ENCODE peak calls at places on chromosomes 11 and 22, in eight cellular contexts. One of them, this sample, is unnamed.
A peak's percentile ranks its signal among the peaks of the same experiment; 100 is the strongest.

GRCh38 chr11:71330349-71330748 is 78.0 kb upstream of the SHANK2 start:
- DNase-seq in dorsolateral prefrontal cortex: no peak
- DNase-seq in neural progenitor cell: no peak
- DNase-seq in EL: no peak
- DNase-seq in left cardiac atrium: no peak
- DNase-seq in substantia nigra: no peak
- DNase-seq in stimulated activated CD4-positive, alpha-beta T cell treated with anti-CD3 and anti-CD28 coated beads, Interleukin-12 subunit alpha, Interleukin-12 subunit beta, amount 100 ng/mL, for 4 hours: no peak
- DNase-seq in iPS-NIHi11: no peak
- DNase-seq in this sample: no peak

GRCh38 chr11:79413258-79413657 is 27.6 kb downstream of the TENM4 start:
- DNase-seq in dorsolateral prefrontal cortex: peak; percentile 52
- DNase-seq in neural progenitor cell: peak; percentile 68
- DNase-seq in EL: peak; percentile 81
- DNase-seq in left cardiac atrium: peak; percentile 79
- DNase-seq in substantia nigra: peak; percentile 18
- DNase-seq in stimulated activated CD4-positive, alpha-beta T cell treated with anti-CD3 and anti-CD28 coated beads, Interleukin-12 subunit alpha, Interleukin-12 subunit beta, amount 100 ng/mL, for 4 hours: no peak
- DNase-seq in iPS-NIHi11: peak; percentile 67
- DNase-seq in this sample: no peak

GRCh38 chr11:10622957-10623787 is 54.7 kb upstream of the LYVE1 start:
- DNase-seq in dorsolateral prefrontal cortex: no peak
- DNase-seq in neural progenitor cell: no peak
- DNase-seq in EL: no peak
- DNase-seq in left cardiac atrium: peak; percentile 37
- DNase-seq in substantia nigra: no peak
- DNase-seq in stimulated activated CD4-positive, alpha-beta T cell treated with anti-CD3 and anti-CD28 coated beads, Interleukin-12 subunit alpha, Interleukin-12 subunit beta, amount 100 ng/mL, for 4 hours: no peak
- DNase-seq in iPS-NIHi11: no peak
- DNase-seq in this sample: peak; percentile 19

GRCh38 chr11:65891180-65892136 is 985 bp downstream of the CCDC85B start:
- DNase-seq in dorsolateral prefrontal cortex: no peak
- DNase-seq in neural progenitor cell: peak; percentile 79
- DNase-seq in EL: peak; percentile 81
- DNase-seq in left cardiac atrium: peak; percentile 82
- DNase-seq in substantia nigra: no peak
- DNase-seq in stimulated activated CD4-positive, alpha-beta T cell treated with anti-CD3 and anti-CD28 coated beads, Interleukin-12 subunit alpha, Interleukin-12 subunit beta, amount 100 ng/mL, for 4 hours: peak; percentile 38
- DNase-seq in iPS-NIHi11: peak; percentile 57
- DNase-seq in this sample: peak; percentile 67

GRCh38 chr11:67644472-67645418 is 5.2 kb upstream of the TBX10 start:
- DNase-seq in dorsolateral prefrontal cortex: no peak
- DNase-seq in neural progenitor cell: no peak
- DNase-seq in EL: no peak
- DNase-seq in left cardiac atrium: peak; percentile 18
- DNase-seq in substantia nigra: no peak
- DNase-seq in stimulated activated CD4-positive, alpha-beta T cell treated with anti-CD3 and anti-CD28 coated beads, Interleukin-12 subunit alpha, Interleukin-12 subunit beta, amount 100 ng/mL, for 4 hours: no peak
- DNase-seq in iPS-NIHi11: peak; percentile 56
- DNase-seq in this sample: no peak

GRCh38 chr11:10114593-10115404 is 179.2 kb downstream of the SBF2 start:
- DNase-seq in dorsolateral prefrontal cortex: no peak
- DNase-seq in neural progenitor cell: no peak
- DNase-seq in EL: peak; percentile 53
- DNase-seq in left cardiac atrium: no peak
- DNase-seq in substantia nigra: no peak
- DNase-seq in stimulated activated CD4-positive, alpha-beta T cell treated with anti-CD3 and anti-CD28 coated beads, Interleukin-12 subunit alpha, Interleukin-12 subunit beta, amount 100 ng/mL, for 4 hours: no peak
- DNase-seq in iPS-NIHi11: no peak
- DNase-seq in this sample: no peak

GRCh38 chr11:64450168-64450560 is 91.2 kb downstream of the RPS6KA4 start:
- DNase-seq in dorsolateral prefrontal cortex: no peak
- DNase-seq in neural progenitor cell: no peak
- DNase-seq in EL: no peak
- DNase-seq in left cardiac atrium: no peak
- DNase-seq in substantia nigra: no peak
- DNase-seq in stimulated activated CD4-positive, alpha-beta T cell treated with anti-CD3 and anti-CD28 coated beads, Interleukin-12 subunit alpha, Interleukin-12 subunit beta, amount 100 ng/mL, for 4 hours: no peak
- DNase-seq in iPS-NIHi11: no peak
- DNase-seq in this sample: no peak

GRCh38 chr11:93221539-93221938 is 23.7 kb upstream of the SLC36A4 start:
- DNase-seq in dorsolateral prefrontal cortex: no peak
- DNase-seq in neural progenitor cell: no peak
- DNase-seq in EL: no peak
- DNase-seq in left cardiac atrium: no peak
- DNase-seq in substantia nigra: no peak
- DNase-seq in stimulated activated CD4-positive, alpha-beta T cell treated with anti-CD3 and anti-CD28 coated beads, Interleukin-12 subunit alpha, Interleukin-12 subunit beta, amount 100 ng/mL, for 4 hours: no peak
- DNase-seq in iPS-NIHi11: no peak
- DNase-seq in this sample: no peak

GRCh38 chr11:119692547-119692834 is 36.5 kb downstream of the NECTIN1 start:
- DNase-seq in dorsolateral prefrontal cortex: no peak
- DNase-seq in neural progenitor cell: no peak
- DNase-seq in EL: no peak
- DNase-seq in left cardiac atrium: no peak
- DNase-seq in substantia nigra: no peak
- DNase-seq in stimulated activated CD4-positive, alpha-beta T cell treated with anti-CD3 and anti-CD28 coated beads, Interleukin-12 subunit alpha, Interleukin-12 subunit beta, amount 100 ng/mL, for 4 hours: no peak
- DNase-seq in iPS-NIHi11: no peak
- DNase-seq in this sample: no peak

GRCh38 chr22:47023871-47024270 is 261.4 kb downstream of the TBC1D22A start:
- DNase-seq in dorsolateral prefrontal cortex: no peak
- DNase-seq in neural progenitor cell: no peak
- DNase-seq in EL: no peak
- DNase-seq in left cardiac atrium: no peak
- DNase-seq in substantia nigra: no peak
- DNase-seq in stimulated activated CD4-positive, alpha-beta T cell treated with anti-CD3 and anti-CD28 coated beads, Interleukin-12 subunit alpha, Interleukin-12 subunit beta, amount 100 ng/mL, for 4 hours: no peak
- DNase-seq in iPS-NIHi11: no peak
- DNase-seq in this sample: no peak